ENCODE peak calls at places on chromosomes 1 and 21, in nine cellular contexts. F is NAMALWA, C is uterus, O is upper lobe of right lung, E is caudate nucleus, I is small intestine, G is AG08396, P is fibroblast of lung, X is astrocyte of the spinal cord. D is an unnamed sample.
A peak's percentile ranks its signal among the peaks of the same experiment; 100 is the strongest.

GRCh38 chr1:17516303-17517214 is 22.9 kb upstream of the ARHGEF10L start:
- DNase-seq in F (no peak), C (no peak), O (no peak), E (no peak), I (peak; percentile 94), G (no peak), P (no peak), X (no peak), D (no peak)

GRCh38 chr1:45928486-45929205 is 125.2 kb downstream of the MAST2 start:
- DNase-seq in F (no peak), C (no peak), O (no peak), E (no peak), I (no peak), G (no peak), P (peak; percentile 66), X (no peak), D (no peak)

GRCh38 chr1:1059494-1060280 is 14.4 kb downstream of the RNF223 start:
- DNase-seq in F (peak; percentile 94), C (peak; percentile 90), O (peak; percentile 94), E (peak; percentile 66), I (peak; percentile 84), G (peak; percentile 98), P (peak; percentile 61), X (peak; percentile 72), D (peak; percentile 86)

GRCh38 chr1:234619794-234620247 is 9.8 kb upstream of the IRF2BP2 start:
- DNase-seq in F (no peak), C (no peak), O (no peak), E (no peak), I (peak; percentile 85), G (no peak), P (no peak), X (no peak), D (no peak)

GRCh38 chr1:65265296-65266271 is 43.8 kb upstream of the DNAJC6 start:
- DNase-seq in F (no peak), C (peak; percentile 31), O (no peak), E (peak; percentile 39), I (peak; percentile 11), G (peak; percentile 28), P (peak; percentile 32), X (peak; percentile 35), D (no peak)

GRCh38 chr1:234206651-234207284 is 166.5 kb upstream of the COA6 start:
- DNase-seq in F (no peak), C (peak; percentile 19), O (no peak), E (no peak), I (no peak), G (peak; percentile 60), P (peak; percentile 96), X (peak; percentile 87), D (peak; percentile 46)

GRCh38 chr1:74579425-74579824 is 67.0 kb upstream of the LRRC53 start:
- DNase-seq in F (peak; percentile 5), C (no peak), O (no peak), E (no peak), I (no peak), G (no peak), P (no peak), X (no peak), D (no peak)

GRCh38 chr21:39630191-39630591 is 17.5 kb downstream of the B3GALT5 start:
- DNase-seq in F (no peak), C (no peak), O (no peak), E (no peak), I (no peak), G (no peak), P (peak; percentile 80), X (peak; percentile 69), D (no peak)

GRCh38 chr21:27839512-27840115 is 872.7 kb upstream of the ADAMTS5 start:
- DNase-seq in F (no peak), C (no peak), O (no peak), E (no peak), I (no peak), G (no peak), P (no peak), X (no peak), D (no peak)

GRCh38 chr1:40014253-40014706 is 26.2 kb upstream of the CAP1 start:
- DNase-seq in F (no peak), C (no peak), O (no peak), E (no peak), I (peak; percentile 28), G (no peak), P (no peak), X (no peak), D (peak; percentile 68)

GRCh38 chr1:209199822-209200221 is 383.7 kb upstream of the CAMK1G start:
- DNase-seq in F (no peak), C (no peak), O (no peak), E (no peak), I (no peak), G (no peak), P (peak; percentile 2), X (no peak), D (peak; percentile 20)

GRCh38 chr1:109643385-109644230 is 12.3 kb upstream of the GSTM4 start:
- DNase-seq in F (peak; percentile 88), C (peak; percentile 75), O (peak; percentile 93), E (peak; percentile 42), I (peak; percentile 83), G (peak; percentile 78), P (peak; percentile 62), X (peak; percentile 64), D (peak; percentile 87)

GRCh38 chr1:55789466-55789865 is 574.3 kb upstream of the USP24 start:
- DNase-seq in F (no peak), C (no peak), O (no peak), E (no peak), I (no peak), G (no peak), P (peak; percentile 84), X (peak; percentile 21), D (no peak)

GRCh38 chr1:37999434-38000232 is 5.7 kb downstream of the FHL3 start:
- DNase-seq in F (no peak), C (peak; percentile 59), O (no peak), E (no peak), I (peak; percentile 11), G (peak; percentile 55), P (peak; percentile 75), X (peak; percentile 71), D (no peak)

GRCh38 chr21:31294691-31295090 is 49.4 kb downstream of the TIAM1 start:
- DNase-seq in F (no peak), C (no peak), O (no peak), E (no peak), I (no peak), G (no peak), P (no peak), X (no peak), D (no peak)

GRCh38 chr1:66298427-66298826 is 235.5 kb upstream of the SGIP1 start:
- DNase-seq in F (no peak), C (no peak), O (peak; percentile 75), E (no peak), I (no peak), G (no peak), P (peak; percentile 66), X (peak; percentile 64), D (no peak)

GRCh38 chr21:42299324-42300044 is 15.7 kb downstream of the TFF3 start:
- DNase-seq in F (no peak), C (no peak), O (peak; percentile 80), E (no peak), I (no peak), G (no peak), P (no peak), X (no peak), D (no peak)

GRCh38 chr1:50972766-50973165 is 2.7 kb downstream of the CDKN2C start:
- DNase-seq in F (peak; percentile 36), C (no peak), O (no peak), E (no peak), I (no peak), G (no peak), P (no peak), X (no peak), D (no peak)

GRCh38 chr1:100387209-100387608 is 34.9 kb downstream of the CDC14A start:
- DNase-seq in F (no peak), C (no peak), O (no peak), E (no peak), I (no peak), G (peak; percentile 29), P (peak; percentile 72), X (peak; percentile 55), D (no peak)

GRCh38 chr21:37751268-37751975 is 164.8 kb downstream of the KCNJ6 start:
- DNase-seq in F (no peak), C (no peak), O (no peak), E (no peak), I (no peak), G (peak; percentile 35), P (peak; percentile 54), X (peak; percentile 26), D (peak; percentile 66)

GRCh38 chr1:233367057-233367759 is 39.7 kb downstream of the MAP3K21 start:
- DNase-seq in F (no peak), C (no peak), O (no peak), E (no peak), I (no peak), G (no peak), P (peak; percentile 89), X (peak; percentile 32), D (peak; percentile 34)

GRCh38 chr1:65820983-65821382 is 28.3 kb downstream of the PDE4B start:
- DNase-seq in F (no peak), C (no peak), O (no peak), E (no peak), I (no peak), G (peak; percentile 78), P (peak; percentile 97), X (peak; percentile 91), D (no peak)

GRCh38 chr1:107264561-107264960 is 123.7 kb downstream of the NTNG1 start:
- DNase-seq in F (no peak), C (no peak), O (no peak), E (no peak), I (no peak), G (no peak), P (peak; percentile 63), X (peak; percentile 36), D (no peak)

GRCh38 chr1:232327296-232327695 is 302.6 kb downstream of the SIPA1L2 start:
- DNase-seq in F (no peak), C (no peak), O (no peak), E (no peak), I (no peak), G (no peak), P (peak; percentile 40), X (no peak), D (no peak)

GRCh38 chr1:118995312-118996016 is 7.3 kb upstream of the TBX15 start:
- DNase-seq in F (no peak), C (no peak), O (no peak), E (no peak), I (no peak), G (no peak), P (no peak), X (no peak), D (no peak)

GRCh38 chr21:39377444-39378050 is 28.7 kb upstream of the HMGN1 start:
- DNase-seq in F (no peak), C (no peak), O (no peak), E (no peak), I (no peak), G (no peak), P (peak; percentile 7), X (no peak), D (no peak)

GRCh38 chr21:43703068-43703880 is 15.7 kb upstream of the PDXK start:
- DNase-seq in F (no peak), C (no peak), O (no peak), E (peak; percentile 42), I (peak; percentile 76), G (no peak), P (peak; percentile 74), X (peak; percentile 61), D (peak; percentile 24)

GRCh38 chr1:24793762-24794161 is 48.5 kb downstream of the CLIC4 start:
- DNase-seq in F (no peak), C (no peak), O (no peak), E (no peak), I (no peak), G (peak; percentile 68), P (peak; percentile 93), X (peak; percentile 77), D (peak; percentile 88)

GRCh38 chr1:10965621-10966226 is 46.7 kb upstream of the TARDBP start:
- DNase-seq in F (no peak), C (no peak), O (peak; percentile 87), E (no peak), I (no peak), G (no peak), P (no peak), X (no peak), D (peak; percentile 16)

GRCh38 chr1:38929476-38929875 is 12.2 kb downstream of the RHBDL2 start:
- DNase-seq in F (no peak), C (no peak), O (no peak), E (peak; percentile 81), I (no peak), G (peak; percentile 33), P (peak; percentile 26), X (no peak), D (no peak)

GRCh38 chr1:177170756-177171535 is at the start of gene BRINP2:
- DNase-seq in F (no peak), C (peak; percentile 24), O (peak; percentile 70), E (peak; percentile 77), I (peak; percentile 15), G (peak; percentile 71), P (peak; percentile 37), X (peak; percentile 50), D (no peak)